ENCODE peak calls at places on chromosomes 12 and 14, in eight cellular contexts. One of them, this sample, is unnamed.

GRCh38 chr14:90574640-90575131 is 177.9 kb downstream of the CALM1 start:
- DNase-seq in NCI-H187: peak
- DNase-seq in stimulated activated CD4-positive, alpha-beta T cell treated with anti-CD3 and anti-CD28 coated beads, Interleukin-1b, Interleukin-23, amount 100 ng/mL, for 24 hours: no peak
- DNase-seq in nephron progenitor cell: peak
- DNase-seq in head of caudate nucleus: no peak
- DNase-seq in activated CD8-positive, alpha-beta T cell treated with anti-CD3 and anti-CD28 coated beads, Interleukin-2, amount 10 ng/mL, durations not matched to agents 7 days and 5 days: no peak
- DNase-seq in lower leg skin: no peak
- DNase-seq in endothelial cell: no peak
- DNase-seq in this sample: no peak

GRCh38 chr14:30507209-30507608 is 51.7 kb upstream of the G2E3 start:
- DNase-seq in NCI-H187: no peak
- DNase-seq in stimulated activated CD4-positive, alpha-beta T cell treated with anti-CD3 and anti-CD28 coated beads, Interleukin-1b, Interleukin-23, amount 100 ng/mL, for 24 hours: no peak
- DNase-seq in nephron progenitor cell: no peak
- DNase-seq in head of caudate nucleus: no peak
- DNase-seq in activated CD8-positive, alpha-beta T cell treated with anti-CD3 and anti-CD28 coated beads, Interleukin-2, amount 10 ng/mL, durations not matched to agents 7 days and 5 days: no peak
- DNase-seq in lower leg skin: no peak
- DNase-seq in endothelial cell: no peak
- DNase-seq in this sample: no peak

GRCh38 chr14:101587403-101587998 is 26.2 kb downstream of the DIO3 start:
- DNase-seq in NCI-H187: no peak
- DNase-seq in stimulated activated CD4-positive, alpha-beta T cell treated with anti-CD3 and anti-CD28 coated beads, Interleukin-1b, Interleukin-23, amount 100 ng/mL, for 24 hours: no peak
- DNase-seq in nephron progenitor cell: peak
- DNase-seq in head of caudate nucleus: no peak
- DNase-seq in activated CD8-positive, alpha-beta T cell treated with anti-CD3 and anti-CD28 coated beads, Interleukin-2, amount 10 ng/mL, durations not matched to agents 7 days and 5 days: no peak
- DNase-seq in lower leg skin: peak
- DNase-seq in endothelial cell: no peak
- DNase-seq in this sample: peak

GRCh38 chr12:1576410-1577240 is 17.8 kb downstream of the FBXL14 start:
- DNase-seq in NCI-H187: no peak
- DNase-seq in stimulated activated CD4-positive, alpha-beta T cell treated with anti-CD3 and anti-CD28 coated beads, Interleukin-1b, Interleukin-23, amount 100 ng/mL, for 24 hours: no peak
- DNase-seq in nephron progenitor cell: peak
- DNase-seq in head of caudate nucleus: no peak
- DNase-seq in activated CD8-positive, alpha-beta T cell treated with anti-CD3 and anti-CD28 coated beads, Interleukin-2, amount 10 ng/mL, durations not matched to agents 7 days and 5 days: no peak
- DNase-seq in lower leg skin: peak
- DNase-seq in endothelial cell: no peak
- DNase-seq in this sample: no peak

GRCh38 chr12:98796745-98797144 is 151.7 kb downstream of the APAF1 start:
- DNase-seq in NCI-H187: no peak
- DNase-seq in stimulated activated CD4-positive, alpha-beta T cell treated with anti-CD3 and anti-CD28 coated beads, Interleukin-1b, Interleukin-23, amount 100 ng/mL, for 24 hours: no peak
- DNase-seq in nephron progenitor cell: no peak
- DNase-seq in head of caudate nucleus: no peak
- DNase-seq in activated CD8-positive, alpha-beta T cell treated with anti-CD3 and anti-CD28 coated beads, Interleukin-2, amount 10 ng/mL, durations not matched to agents 7 days and 5 days: no peak
- DNase-seq in lower leg skin: no peak
- DNase-seq in endothelial cell: no peak
- DNase-seq in this sample: no peak

GRCh38 chr14:20799955-20800544 is 2.6 kb downstream of the RNASE1 start:
- DNase-seq in NCI-H187: no peak
- DNase-seq in stimulated activated CD4-positive, alpha-beta T cell treated with anti-CD3 and anti-CD28 coated beads, Interleukin-1b, Interleukin-23, amount 100 ng/mL, for 24 hours: no peak
- DNase-seq in nephron progenitor cell: peak
- DNase-seq in head of caudate nucleus: peak
- DNase-seq in activated CD8-positive, alpha-beta T cell treated with anti-CD3 and anti-CD28 coated beads, Interleukin-2, amount 10 ng/mL, durations not matched to agents 7 days and 5 days: no peak
- DNase-seq in lower leg skin: no peak
- DNase-seq in endothelial cell: peak
- DNase-seq in this sample: no peak

GRCh38 chr14:35197015-35197414 is 74.7 kb downstream of the PRORP start:
- DNase-seq in NCI-H187: no peak
- DNase-seq in stimulated activated CD4-positive, alpha-beta T cell treated with anti-CD3 and anti-CD28 coated beads, Interleukin-1b, Interleukin-23, amount 100 ng/mL, for 24 hours: no peak
- DNase-seq in nephron progenitor cell: no peak
- DNase-seq in head of caudate nucleus: no peak
- DNase-seq in activated CD8-positive, alpha-beta T cell treated with anti-CD3 and anti-CD28 coated beads, Interleukin-2, amount 10 ng/mL, durations not matched to agents 7 days and 5 days: no peak
- DNase-seq in lower leg skin: no peak
- DNase-seq in endothelial cell: no peak
- DNase-seq in this sample: no peak

GRCh38 chr12:78119351-78119918 is 288.7 kb downstream of the NAV3 start:
- DNase-seq in NCI-H187: no peak
- DNase-seq in stimulated activated CD4-positive, alpha-beta T cell treated with anti-CD3 and anti-CD28 coated beads, Interleukin-1b, Interleukin-23, amount 100 ng/mL, for 24 hours: no peak
- DNase-seq in nephron progenitor cell: no peak
- DNase-seq in head of caudate nucleus: no peak
- DNase-seq in activated CD8-positive, alpha-beta T cell treated with anti-CD3 and anti-CD28 coated beads, Interleukin-2, amount 10 ng/mL, durations not matched to agents 7 days and 5 days: no peak
- DNase-seq in lower leg skin: no peak
- DNase-seq in endothelial cell: no peak
- DNase-seq in this sample: no peak

GRCh38 chr14:32711103-32711680 is 227.5 kb upstream of the NPAS3 start:
- DNase-seq in NCI-H187: no peak
- DNase-seq in stimulated activated CD4-positive, alpha-beta T cell treated with anti-CD3 and anti-CD28 coated beads, Interleukin-1b, Interleukin-23, amount 100 ng/mL, for 24 hours: no peak
- DNase-seq in nephron progenitor cell: peak
- DNase-seq in head of caudate nucleus: peak
- DNase-seq in activated CD8-positive, alpha-beta T cell treated with anti-CD3 and anti-CD28 coated beads, Interleukin-2, amount 10 ng/mL, durations not matched to agents 7 days and 5 days: peak
- DNase-seq in lower leg skin: no peak
- DNase-seq in endothelial cell: peak
- DNase-seq in this sample: no peak

GRCh38 chr12:120971299-120972180 is 6.8 kb upstream of the HNF1A start:
- DNase-seq in NCI-H187: peak
- DNase-seq in stimulated activated CD4-positive, alpha-beta T cell treated with anti-CD3 and anti-CD28 coated beads, Interleukin-1b, Interleukin-23, amount 100 ng/mL, for 24 hours: no peak
- DNase-seq in nephron progenitor cell: no peak
- DNase-seq in head of caudate nucleus: peak
- DNase-seq in activated CD8-positive, alpha-beta T cell treated with anti-CD3 and anti-CD28 coated beads, Interleukin-2, amount 10 ng/mL, durations not matched to agents 7 days and 5 days: peak
- DNase-seq in lower leg skin: no peak
- DNase-seq in endothelial cell: no peak
- DNase-seq in this sample: peak

GRCh38 chr14:50705026-50705593 is 37.0 kb upstream of the SAV1 start:
- DNase-seq in NCI-H187: no peak
- DNase-seq in stimulated activated CD4-positive, alpha-beta T cell treated with anti-CD3 and anti-CD28 coated beads, Interleukin-1b, Interleukin-23, amount 100 ng/mL, for 24 hours: no peak
- DNase-seq in nephron progenitor cell: no peak
- DNase-seq in head of caudate nucleus: no peak
- DNase-seq in activated CD8-positive, alpha-beta T cell treated with anti-CD3 and anti-CD28 coated beads, Interleukin-2, amount 10 ng/mL, durations not matched to agents 7 days and 5 days: no peak
- DNase-seq in lower leg skin: no peak
- DNase-seq in endothelial cell: no peak
- DNase-seq in this sample: no peak

GRCh38 chr14:78710963-78711362 is 540.8 kb downstream of the NRXN3 start:
- DNase-seq in NCI-H187: no peak
- DNase-seq in stimulated activated CD4-positive, alpha-beta T cell treated with anti-CD3 and anti-CD28 coated beads, Interleukin-1b, Interleukin-23, amount 100 ng/mL, for 24 hours: no peak
- DNase-seq in nephron progenitor cell: no peak
- DNase-seq in head of caudate nucleus: no peak
- DNase-seq in activated CD8-positive, alpha-beta T cell treated with anti-CD3 and anti-CD28 coated beads, Interleukin-2, amount 10 ng/mL, durations not matched to agents 7 days and 5 days: no peak
- DNase-seq in lower leg skin: no peak
- DNase-seq in endothelial cell: no peak
- DNase-seq in this sample: no peak

GRCh38 chr12:12606793-12607589 is 4.7 kb upstream of the CREBL2 start:
- DNase-seq in NCI-H187: no peak
- DNase-seq in stimulated activated CD4-positive, alpha-beta T cell treated with anti-CD3 and anti-CD28 coated beads, Interleukin-1b, Interleukin-23, amount 100 ng/mL, for 24 hours: no peak
- DNase-seq in nephron progenitor cell: no peak
- DNase-seq in head of caudate nucleus: peak
- DNase-seq in activated CD8-positive, alpha-beta T cell treated with anti-CD3 and anti-CD28 coated beads, Interleukin-2, amount 10 ng/mL, durations not matched to agents 7 days and 5 days: no peak
- DNase-seq in lower leg skin: no peak
- DNase-seq in endothelial cell: no peak
- DNase-seq in this sample: no peak

GRCh38 chr12:52604859-52605258 is 3.6 kb upstream of the KRT72 start:
- DNase-seq in NCI-H187: no peak
- DNase-seq in stimulated activated CD4-positive, alpha-beta T cell treated with anti-CD3 and anti-CD28 coated beads, Interleukin-1b, Interleukin-23, amount 100 ng/mL, for 24 hours: no peak
- DNase-seq in nephron progenitor cell: no peak
- DNase-seq in head of caudate nucleus: no peak
- DNase-seq in activated CD8-positive, alpha-beta T cell treated with anti-CD3 and anti-CD28 coated beads, Interleukin-2, amount 10 ng/mL, durations not matched to agents 7 days and 5 days: no peak
- DNase-seq in lower leg skin: no peak
- DNase-seq in endothelial cell: no peak
- DNase-seq in this sample: no peak

GRCh38 chr14:32383337-32384009 is 54.4 kb downstream of the AKAP6 start:
- DNase-seq in NCI-H187: no peak
- DNase-seq in stimulated activated CD4-positive, alpha-beta T cell treated with anti-CD3 and anti-CD28 coated beads, Interleukin-1b, Interleukin-23, amount 100 ng/mL, for 24 hours: no peak
- DNase-seq in nephron progenitor cell: no peak
- DNase-seq in head of caudate nucleus: no peak
- DNase-seq in activated CD8-positive, alpha-beta T cell treated with anti-CD3 and anti-CD28 coated beads, Interleukin-2, amount 10 ng/mL, durations not matched to agents 7 days and 5 days: no peak
- DNase-seq in lower leg skin: no peak
- DNase-seq in endothelial cell: no peak
- DNase-seq in this sample: no peak

GRCh38 chr12:115338566-115339294 is 654.8 kb upstream of the TBX3 start:
- DNase-seq in NCI-H187: no peak
- DNase-seq in stimulated activated CD4-positive, alpha-beta T cell treated with anti-CD3 and anti-CD28 coated beads, Interleukin-1b, Interleukin-23, amount 100 ng/mL, for 24 hours: no peak
- DNase-seq in nephron progenitor cell: no peak
- DNase-seq in head of caudate nucleus: no peak
- DNase-seq in activated CD8-positive, alpha-beta T cell treated with anti-CD3 and anti-CD28 coated beads, Interleukin-2, amount 10 ng/mL, durations not matched to agents 7 days and 5 days: no peak
- DNase-seq in lower leg skin: no peak
- DNase-seq in endothelial cell: no peak
- DNase-seq in this sample: no peak

GRCh38 chr14:80475074-80475473 is 263.8 kb upstream of the DIO2 start:
- DNase-seq in NCI-H187: no peak
- DNase-seq in stimulated activated CD4-positive, alpha-beta T cell treated with anti-CD3 and anti-CD28 coated beads, Interleukin-1b, Interleukin-23, amount 100 ng/mL, for 24 hours: no peak
- DNase-seq in nephron progenitor cell: no peak
- DNase-seq in head of caudate nucleus: no peak
- DNase-seq in activated CD8-positive, alpha-beta T cell treated with anti-CD3 and anti-CD28 coated beads, Interleukin-2, amount 10 ng/mL, durations not matched to agents 7 days and 5 days: no peak
- DNase-seq in lower leg skin: no peak
- DNase-seq in endothelial cell: no peak
- DNase-seq in this sample: no peak

GRCh38 chr12:109169676-109170075 is 53.3 kb downstream of the ACACB start:
- DNase-seq in NCI-H187: no peak
- DNase-seq in stimulated activated CD4-positive, alpha-beta T cell treated with anti-CD3 and anti-CD28 coated beads, Interleukin-1b, Interleukin-23, amount 100 ng/mL, for 24 hours: no peak
- DNase-seq in nephron progenitor cell: no peak
- DNase-seq in head of caudate nucleus: no peak
- DNase-seq in activated CD8-positive, alpha-beta T cell treated with anti-CD3 and anti-CD28 coated beads, Interleukin-2, amount 10 ng/mL, durations not matched to agents 7 days and 5 days: no peak
- DNase-seq in lower leg skin: no peak
- DNase-seq in endothelial cell: no peak
- DNase-seq in this sample: no peak

GRCh38 chr14:103512701-103513611 is 9.7 kb downstream of the CKB start:
- DNase-seq in NCI-H187: no peak
- DNase-seq in stimulated activated CD4-positive, alpha-beta T cell treated with anti-CD3 and anti-CD28 coated beads, Interleukin-1b, Interleukin-23, amount 100 ng/mL, for 24 hours: no peak
- DNase-seq in nephron progenitor cell: no peak
- DNase-seq in head of caudate nucleus: peak
- DNase-seq in activated CD8-positive, alpha-beta T cell treated with anti-CD3 and anti-CD28 coated beads, Interleukin-2, amount 10 ng/mL, durations not matched to agents 7 days and 5 days: no peak
- DNase-seq in lower leg skin: no peak
- DNase-seq in endothelial cell: no peak
- DNase-seq in this sample: no peak

GRCh38 chr14:81767266-81767987 is 233.8 kb upstream of the SEL1L start:
- DNase-seq in NCI-H187: no peak
- DNase-seq in stimulated activated CD4-positive, alpha-beta T cell treated with anti-CD3 and anti-CD28 coated beads, Interleukin-1b, Interleukin-23, amount 100 ng/mL, for 24 hours: no peak
- DNase-seq in nephron progenitor cell: no peak
- DNase-seq in head of caudate nucleus: no peak
- DNase-seq in activated CD8-positive, alpha-beta T cell treated with anti-CD3 and anti-CD28 coated beads, Interleukin-2, amount 10 ng/mL, durations not matched to agents 7 days and 5 days: no peak
- DNase-seq in lower leg skin: no peak
- DNase-seq in endothelial cell: no peak
- DNase-seq in this sample: no peak

GRCh38 chr12:26853303-26854027 is 20.5 kb upstream of the ITPR2 start:
- DNase-seq in NCI-H187: peak
- DNase-seq in stimulated activated CD4-positive, alpha-beta T cell treated with anti-CD3 and anti-CD28 coated beads, Interleukin-1b, Interleukin-23, amount 100 ng/mL, for 24 hours: peak
- DNase-seq in nephron progenitor cell: peak
- DNase-seq in head of caudate nucleus: peak
- DNase-seq in activated CD8-positive, alpha-beta T cell treated with anti-CD3 and anti-CD28 coated beads, Interleukin-2, amount 10 ng/mL, durations not matched to agents 7 days and 5 days: peak
- DNase-seq in lower leg skin: peak
- DNase-seq in endothelial cell: peak
- DNase-seq in this sample: peak

GRCh38 chr14:33254876-33255275 is 316.2 kb downstream of the NPAS3 start:
- DNase-seq in NCI-H187: no peak
- DNase-seq in stimulated activated CD4-positive, alpha-beta T cell treated with anti-CD3 and anti-CD28 coated beads, Interleukin-1b, Interleukin-23, amount 100 ng/mL, for 24 hours: no peak
- DNase-seq in nephron progenitor cell: no peak
- DNase-seq in head of caudate nucleus: no peak
- DNase-seq in activated CD8-positive, alpha-beta T cell treated with anti-CD3 and anti-CD28 coated beads, Interleukin-2, amount 10 ng/mL, durations not matched to agents 7 days and 5 days: no peak
- DNase-seq in lower leg skin: no peak
- DNase-seq in endothelial cell: no peak
- DNase-seq in this sample: no peak

GRCh38 chr14:27114180-27114579 is 516.3 kb upstream of the NOVA1 start:
- DNase-seq in NCI-H187: no peak
- DNase-seq in stimulated activated CD4-positive, alpha-beta T cell treated with anti-CD3 and anti-CD28 coated beads, Interleukin-1b, Interleukin-23, amount 100 ng/mL, for 24 hours: no peak
- DNase-seq in nephron progenitor cell: no peak
- DNase-seq in head of caudate nucleus: no peak
- DNase-seq in activated CD8-positive, alpha-beta T cell treated with anti-CD3 and anti-CD28 coated beads, Interleukin-2, amount 10 ng/mL, durations not matched to agents 7 days and 5 days: no peak
- DNase-seq in lower leg skin: no peak
- DNase-seq in endothelial cell: no peak
- DNase-seq in this sample: no peak

GRCh38 chr14:92500491-92500941 is 13.1 kb upstream of the RIN3 start:
- DNase-seq in NCI-H187: no peak
- DNase-seq in stimulated activated CD4-positive, alpha-beta T cell treated with anti-CD3 and anti-CD28 coated beads, Interleukin-1b, Interleukin-23, amount 100 ng/mL, for 24 hours: no peak
- DNase-seq in nephron progenitor cell: no peak
- DNase-seq in head of caudate nucleus: no peak
- DNase-seq in activated CD8-positive, alpha-beta T cell treated with anti-CD3 and anti-CD28 coated beads, Interleukin-2, amount 10 ng/mL, durations not matched to agents 7 days and 5 days: no peak
- DNase-seq in lower leg skin: peak
- DNase-seq in endothelial cell: no peak
- DNase-seq in this sample: no peak

GRCh38 chr12:96103067-96103650 is 67.8 kb upstream of the LTA4H start:
- DNase-seq in NCI-H187: no peak
- DNase-seq in stimulated activated CD4-positive, alpha-beta T cell treated with anti-CD3 and anti-CD28 coated beads, Interleukin-1b, Interleukin-23, amount 100 ng/mL, for 24 hours: no peak
- DNase-seq in nephron progenitor cell: no peak
- DNase-seq in head of caudate nucleus: no peak
- DNase-seq in activated CD8-positive, alpha-beta T cell treated with anti-CD3 and anti-CD28 coated beads, Interleukin-2, amount 10 ng/mL, durations not matched to agents 7 days and 5 days: no peak
- DNase-seq in lower leg skin: no peak
- DNase-seq in endothelial cell: no peak
- DNase-seq in this sample: no peak

This sample was measured in naive thymus-derived CD8-positive, alpha-beta T cell.